ENCODE peak calls at places on chromosomes 5 and 9, in eight cellular contexts. A is astrocyte of the cerebellum, Y is HFFc6, H is activated T-helper 1 cell treated with Interleukin-2 at 50 U/mL for 16 hours, S is IMR-90, T is immature natural killer cell, G is Right ventricle myocardium superior, Z is ELF-1. J is an unnamed sample.

GRCh38 chr9:124558777-124559470 is 51.7 kb upstream of the NR5A1 start:
- DNase-seq in A (no peak), Y (no peak), H (no peak), S (no peak), T (no peak), G (no peak), Z (no peak), J (no peak)

GRCh38 chr5:109146611-109147010 is 263.2 kb downstream of the PJA2 start:
- DNase-seq in A (no peak), Y (no peak), H (no peak), S (peak), T (no peak), G (no peak), Z (no peak), J (no peak)

GRCh38 chr9:123395276-123396006 is 39.4 kb downstream of the CRB2 start:
- DNase-seq in A (no peak), Y (no peak), H (no peak), S (no peak), T (no peak), G (no peak), Z (no peak), J (peak)

GRCh38 chr9:75238311-75238976 is 150.1 kb downstream of the OSTF1 start:
- DNase-seq in A (peak), Y (peak), H (no peak), S (peak), T (peak), G (no peak), Z (peak), J (peak)

GRCh38 chr9:90813011-90813410 is 11.4 kb downstream of the SYK start:
- DNase-seq in A (no peak), Y (no peak), H (no peak), S (no peak), T (no peak), G (no peak), Z (no peak), J (no peak)

GRCh38 chr9:77899679-77900354 is 131.8 kb downstream of the GNAQ start:
- DNase-seq in A (peak), Y (peak), H (no peak), S (peak), T (no peak), G (no peak), Z (no peak), J (no peak)

GRCh38 chr9:136697146-136697820 is 10.0 kb upstream of the AGPAT2 start:
- DNase-seq in A (no peak), Y (no peak), H (no peak), S (no peak), T (no peak), G (no peak), Z (no peak), J (no peak)

GRCh38 chr9:10875752-10876151 is 262.9 kb upstream of the PTPRD start:
- DNase-seq in A (no peak), Y (no peak), H (no peak), S (no peak), T (no peak), G (no peak), Z (no peak), J (no peak)

GRCh38 chr9:37424204-37424685 is 1.7 kb downstream of the GRHPR start:
- DNase-seq in A (no peak), Y (no peak), H (no peak), S (no peak), T (no peak), G (no peak), Z (no peak), J (no peak)

GRCh38 chr5:82403026-82403425 is 124.9 kb upstream of the RPS23 start:
- DNase-seq in A (no peak), Y (no peak), H (no peak), S (no peak), T (no peak), G (no peak), Z (no peak), J (no peak)

GRCh38 chr9:109745335-109746283 is 34.4 kb upstream of the PALM2AKAP2 start:
- DNase-seq in A (peak), Y (no peak), H (no peak), S (peak), T (no peak), G (peak), Z (peak), J (no peak)

GRCh38 chr9:93017621-93018020 is 40.9 kb upstream of the SUSD3 start:
- DNase-seq in A (no peak), Y (no peak), H (no peak), S (no peak), T (no peak), G (no peak), Z (no peak), J (no peak)

GRCh38 chr9:137306546-137307254 is 4.6 kb upstream of the NRARP start:
- DNase-seq in A (no peak), Y (no peak), H (no peak), S (no peak), T (no peak), G (no peak), Z (no peak), J (peak)

GRCh38 chr9:123028136-123028535 is 5.3 kb upstream of the GPR21 start:
- DNase-seq in A (no peak), Y (no peak), H (no peak), S (no peak), T (no peak), G (no peak), Z (no peak), J (no peak)

GRCh38 chr5:98041661-98042060 is 731.8 kb upstream of the RGMB start:
- DNase-seq in A (no peak), Y (no peak), H (no peak), S (no peak), T (no peak), G (no peak), Z (no peak), J (no peak)

GRCh38 chr5:132253008-132253441 is 4.5 kb upstream of the PDLIM4 start:
- DNase-seq in A (no peak), Y (no peak), H (no peak), S (no peak), T (no peak), G (no peak), Z (no peak), J (no peak)

GRCh38 chr5:37086466-37087178 is 162.6 kb downstream of the CPLANE1 start:
- DNase-seq in A (peak), Y (peak), H (no peak), S (peak), T (no peak), G (no peak), Z (peak), J (no peak)

GRCh38 chr5:103232393-103232999 is 26.1 kb upstream of the MACIR start:
- DNase-seq in A (peak), Y (peak), H (no peak), S (peak), T (peak), G (no peak), Z (no peak), J (no peak)

GRCh38 chr9:125956102-125956501 is 208.9 kb downstream of the PBX3 start:
- DNase-seq in A (no peak), Y (no peak), H (no peak), S (no peak), T (no peak), G (no peak), Z (no peak), J (no peak)

GRCh38 chr5:103428411-103428871 is 134.1 kb downstream of the NUDT12 start:
- DNase-seq in A (peak), Y (peak), H (no peak), S (peak), T (no peak), G (peak), Z (no peak), J (no peak)

GRCh38 chr5:174044451-174044850 is 1.1 kb upstream of the NSG2 start:
- DNase-seq in A (no peak), Y (no peak), H (no peak), S (no peak), T (no peak), G (no peak), Z (no peak), J (no peak)

GRCh38 chr9:21674894-21675293 is 127.5 kb upstream of the MTAP start:
- DNase-seq in A (no peak), Y (peak), H (no peak), S (peak), T (no peak), G (no peak), Z (no peak), J (no peak)

GRCh38 chr5:148515460-148515859 is 131.7 kb downstream of the FBXO38 start:
- DNase-seq in A (no peak), Y (no peak), H (no peak), S (no peak), T (no peak), G (no peak), Z (no peak), J (no peak)

GRCh38 chr5:60842859-60843692 is 993 bp downstream of the ELOVL7 start:
- DNase-seq in A (no peak), Y (no peak), H (no peak), S (no peak), T (no peak), G (no peak), Z (peak), J (peak)

GRCh38 chr5:171907731-171908343 is 98.6 kb downstream of the FBXW11 start:
- DNase-seq in A (peak), Y (peak), H (no peak), S (peak), T (peak), G (no peak), Z (peak), J (peak)

GRCh38 chr9:128070874-128071273 is 2.8 kb downstream of the SLC25A25 start:
- DNase-seq in A (no peak), Y (no peak), H (no peak), S (no peak), T (no peak), G (no peak), Z (no peak), J (no peak)

GRCh38 chr9:123825337-123825736 is 104.6 kb downstream of the DENND1A start:
- DNase-seq in A (peak), Y (peak), H (no peak), S (peak), T (no peak), G (no peak), Z (no peak), J (peak)

GRCh38 chr9:4987996-4988421 is 2.9 kb downstream of the JAK2 start:
- DNase-seq in A (peak), Y (peak), H (no peak), S (peak), T (peak), G (no peak), Z (peak), J (peak)

GRCh38 chr9:21252727-21253547 is 13.1 kb upstream of the IFNA14 start:
- DNase-seq in A (no peak), Y (peak), H (no peak), S (peak), T (peak), G (peak), Z (peak), J (peak)

GRCh38 chr9:36993933-36994764 is 39.9 kb downstream of the PAX5 start:
- DNase-seq in A (no peak), Y (no peak), H (no peak), S (no peak), T (no peak), G (no peak), Z (no peak), J (no peak)

GRCh38 chr9:128940271-128940921 is 7.0 kb downstream of the DOLK start:
- DNase-seq in A (no peak), Y (no peak), H (no peak), S (no peak), T (no peak), G (no peak), Z (peak), J (peak)

GRCh38 chr5:99104538-99105132 is 175.8 kb upstream of the CHD1 start:
- DNase-seq in A (peak), Y (peak), H (no peak), S (peak), T (peak), G (no peak), Z (peak), J (peak)

GRCh38 chr5:156527611-156528010 is 200.6 kb downstream of the SGCD start:
- DNase-seq in A (no peak), Y (no peak), H (no peak), S (no peak), T (no peak), G (no peak), Z (no peak), J (no peak)

GRCh38 chr9:28820741-28821140 is 1247.5 kb upstream of the C9orf72 start:
- DNase-seq in A (no peak), Y (no peak), H (no peak), S (no peak), T (no peak), G (no peak), Z (no peak), J (peak)

GRCh38 chr5:125486634-125487033 is 740.2 kb upstream of the ZNF608 start:
- DNase-seq in A (peak), Y (peak), H (no peak), S (peak), T (no peak), G (no peak), Z (no peak), J (no peak)

J was measured in H7.